ENCODE peak calls at places on chromosomes 13 and 19, in nine cellular contexts. Z, S, Y, T, U, H, X, R and F are unnamed samples.

GRCh38 chr19:8641908-8642547 is 11.6 kb downstream of the NFILZ start:
- DNase-seq in Z (peak), S (no peak), Y (peak), T (no peak), U (peak), H (no peak), X (peak), R (no peak), F (peak)

GRCh38 chr13:110560606-110561334 is 752 bp downstream of the RAB20 start:
- DNase-seq in Z (no peak), S (peak), Y (no peak), T (no peak), U (peak), H (peak), X (peak), R (no peak), F (peak)

GRCh38 chr19:6324757-6325156 is 8.7 kb downstream of the ACER1 start:
- DNase-seq in Z (no peak), S (no peak), Y (no peak), T (no peak), U (no peak), H (no peak), X (no peak), R (no peak), F (no peak)

GRCh38 chr13:51793570-51794273 is 10.2 kb downstream of the DHRS12 start:
- DNase-seq in Z (peak), S (no peak), Y (peak), T (peak), U (no peak), H (no peak), X (no peak), R (no peak), F (no peak)

GRCh38 chr13:42758515-42758914 is 22.9 kb upstream of the FAM216B start:
- DNase-seq in Z (no peak), S (no peak), Y (no peak), T (no peak), U (no peak), H (no peak), X (no peak), R (no peak), F (no peak)

GRCh38 chr19:1512671-1513491 is at the start of gene ADAMTSL5:
- DNase-seq in Z (no peak), S (peak), Y (peak), T (peak), U (peak), H (peak), X (peak), R (no peak), F (peak)

GRCh38 chr13:79710376-79710775 is 229.4 kb downstream of the NDFIP2 start:
- DNase-seq in Z (peak), S (no peak), Y (peak), T (no peak), U (no peak), H (no peak), X (no peak), R (no peak), F (no peak)

GRCh38 chr19:55552206-55552605 is 6.9 kb upstream of the SBK3 start:
- DNase-seq in Z (no peak), S (no peak), Y (no peak), T (no peak), U (no peak), H (no peak), X (no peak), R (no peak), F (no peak)

GRCh38 chr13:106455190-106455589 is 80.3 kb downstream of the EFNB2 start:
- DNase-seq in Z (no peak), S (no peak), Y (no peak), T (no peak), U (no peak), H (no peak), X (no peak), R (no peak), F (no peak)

GRCh38 chr19:45460807-45461347 is 6.9 kb upstream of the FOSB start:
- DNase-seq in Z (no peak), S (no peak), Y (no peak), T (no peak), U (no peak), H (no peak), X (no peak), R (no peak), F (no peak)

GRCh38 chr19:16587031-16588023 is 15.1 kb upstream of the SLC35E1 start:
- DNase-seq in Z (no peak), S (no peak), Y (peak), T (peak), U (no peak), H (no peak), X (peak), R (peak), F (peak)

GRCh38 chr19:1082165-1082927 is 12.8 kb downstream of the POLR2E start:
- DNase-seq in Z (no peak), S (no peak), Y (no peak), T (peak), U (peak), H (no peak), X (peak), R (no peak), F (peak)

GRCh38 chr19:5627395-5627904 is 4.6 kb downstream of the SAFB start:
- DNase-seq in Z (no peak), S (peak), Y (no peak), T (peak), U (peak), H (peak), X (peak), R (no peak), F (no peak)

GRCh38 chr13:31719214-31719613 is 20.1 kb upstream of the RXFP2 start:
- DNase-seq in Z (no peak), S (no peak), Y (no peak), T (no peak), U (no peak), H (no peak), X (no peak), R (no peak), F (no peak)

GRCh38 chr13:60398949-60399589 is 2.0 kb downstream of the TDRD3 start:
- DNase-seq in Z (peak), S (no peak), Y (no peak), T (no peak), U (no peak), H (no peak), X (no peak), R (no peak), F (no peak)